ENCODE peak calls at places on chromosomes 3 and 15, in nine cellular contexts. M, O, E, J, P, D, L, W and B are unnamed samples. For H3K9me3, the result is how much of the 10 kb centered on the place peaks cover.

GRCh38 chr3:65960087-65960486 is 78.6 kb downstream of the MAGI1 start:
- DNase-seq in M (no peak), O (no peak), E (no peak), J (no peak), P (no peak), D (no peak), L (no peak), W (no peak), B (no peak)

GRCh38 chr3:94061297-94061696 is 1.4 kb downstream of the DHFR2 start:
- DNase-seq in M (peak), O (no peak), E (no peak), J (no peak), P (no peak), D (no peak), L (no peak), W (no peak), B (no peak)

GRCh38 chr3:42831321-42831713 is 22.1 kb downstream of the ACKR2 start:
- DNase-seq in M (no peak), O (peak), E (peak), J (peak), P (peak), D (peak), L (peak), W (peak), B (peak)

GRCh38 chr15:62272290-62272689 is 107.2 kb upstream of the C2CD4B start:
- DNase-seq in M (no peak), O (no peak), E (no peak), J (no peak), P (no peak), D (no peak), L (no peak), W (no peak), B (no peak)

GRCh38 chr15:84840741-84841429 is 23.7 kb downstream of the ALPK3 start:
- DNase-seq in M (peak), O (no peak), E (peak), J (peak), P (no peak), D (peak), L (no peak), W (peak), B (no peak)

GRCh38 chr15:44009056-44009455 is 182.3 kb downstream of the WDR76 start:
- DNase-seq in M (peak), O (no peak), E (peak), J (no peak), P (no peak), D (no peak), L (no peak), W (no peak), B (no peak)

GRCh38 chr15:67003586-67003985 is 61.8 kb upstream of the SMAD3 start:
- DNase-seq in M (peak), O (no peak), E (no peak), J (no peak), P (no peak), D (no peak), L (no peak), W (no peak), B (no peak)

GRCh38 chr15:52010633-52011595 is 8.1 kb upstream of the MAPK6 start:
- DNase-seq in M (peak), O (no peak), E (no peak), J (no peak), P (no peak), D (peak), L (no peak), W (no peak), B (no peak)

GRCh38 chr3:42025388-42026138 is 63.7 kb upstream of the ULK4 start:
- DNase-seq in M (no peak), O (peak), E (peak), J (peak), P (no peak), D (peak), L (peak), W (peak), B (peak)

GRCh38 chr3:115279939-115280338 is 132.9 kb upstream of the ZBTB20 start:
- DNase-seq in M (no peak), O (no peak), E (no peak), J (no peak), P (no peak), D (no peak), L (no peak), W (no peak), B (no peak)

GRCh38 chr3:184546252-184546651 is 15.3 kb upstream of the EPHB3 start:
- DNase-seq in M (no peak), O (peak), E (no peak), J (peak), P (no peak), D (no peak), L (no peak), W (peak), B (no peak)

GRCh38 chr15:59296181-59296617 is 76.5 kb downstream of the MYO1E start:
- DNase-seq in M (peak), O (no peak), E (peak), J (peak), P (no peak), D (no peak), L (no peak), W (no peak), B (no peak)

GRCh38 chr3:1578105-1578833 is 485.4 kb downstream of the CNTN6 start:
- DNase-seq in M (no peak), O (no peak), E (no peak), J (no peak), P (no peak), D (no peak), L (no peak), W (no peak), B (no peak)

GRCh38 chr3:160210799-160211221 is 14.4 kb upstream of the C3orf80 start:
- DNase-seq in M (peak), O (no peak), E (peak), J (no peak), P (no peak), D (no peak), L (no peak), W (no peak), B (no peak)

GRCh38 chr3:108433928-108434327 is 76.5 kb downstream of the MYH15 start:
- DNase-seq in M (no peak), O (no peak), E (no peak), J (no peak), P (no peak), D (no peak), L (no peak), W (no peak), B (no peak)

GRCh38 chr15:34942363-34942762 is 27.2 kb downstream of the AQR start:
- DNase-seq in M (no peak), O (no peak), E (peak), J (no peak), P (no peak), D (no peak), L (no peak), W (no peak), B (no peak)

GRCh38 chr3:52218953-52219650 is 6.3 kb downstream of the TLR9 start:
- DNase-seq in M (peak), O (peak), E (peak), J (no peak), P (no peak), D (peak), L (no peak), W (peak), B (no peak)

GRCh38 chr3:152445227-152445626 is 176.5 kb downstream of the MBNL1 start:
- DNase-seq in M (no peak), O (no peak), E (no peak), J (no peak), P (no peak), D (no peak), L (no peak), W (no peak), B (no peak)

GRCh38 chr3:48352546-48352945 is 19.1 kb upstream of the SPINK8 start:
- DNase-seq in M (no peak), O (no peak), E (no peak), J (no peak), P (no peak), D (no peak), L (no peak), W (no peak), B (no peak)

GRCh38 chr3:138509586-138509985 is 75.2 kb downstream of the ESYT3 start:
- DNase-seq in M (no peak), O (no peak), E (no peak), J (no peak), P (no peak), D (no peak), L (no peak), W (no peak), B (no peak)

GRCh38 chr3:63353383-63353782 is 75.3 kb downstream of the SYNPR start:
- DNase-seq in M (no peak), O (no peak), E (no peak), J (no peak), P (no peak), D (no peak), L (no peak), W (no peak), B (no peak)

GRCh38 chr3:126121074-126121473 is 37.1 kb upstream of the SLC41A3 start:
- DNase-seq in M (no peak), O (peak), E (no peak), J (no peak), P (no peak), D (no peak), L (no peak), W (no peak), B (peak)

DNA sequence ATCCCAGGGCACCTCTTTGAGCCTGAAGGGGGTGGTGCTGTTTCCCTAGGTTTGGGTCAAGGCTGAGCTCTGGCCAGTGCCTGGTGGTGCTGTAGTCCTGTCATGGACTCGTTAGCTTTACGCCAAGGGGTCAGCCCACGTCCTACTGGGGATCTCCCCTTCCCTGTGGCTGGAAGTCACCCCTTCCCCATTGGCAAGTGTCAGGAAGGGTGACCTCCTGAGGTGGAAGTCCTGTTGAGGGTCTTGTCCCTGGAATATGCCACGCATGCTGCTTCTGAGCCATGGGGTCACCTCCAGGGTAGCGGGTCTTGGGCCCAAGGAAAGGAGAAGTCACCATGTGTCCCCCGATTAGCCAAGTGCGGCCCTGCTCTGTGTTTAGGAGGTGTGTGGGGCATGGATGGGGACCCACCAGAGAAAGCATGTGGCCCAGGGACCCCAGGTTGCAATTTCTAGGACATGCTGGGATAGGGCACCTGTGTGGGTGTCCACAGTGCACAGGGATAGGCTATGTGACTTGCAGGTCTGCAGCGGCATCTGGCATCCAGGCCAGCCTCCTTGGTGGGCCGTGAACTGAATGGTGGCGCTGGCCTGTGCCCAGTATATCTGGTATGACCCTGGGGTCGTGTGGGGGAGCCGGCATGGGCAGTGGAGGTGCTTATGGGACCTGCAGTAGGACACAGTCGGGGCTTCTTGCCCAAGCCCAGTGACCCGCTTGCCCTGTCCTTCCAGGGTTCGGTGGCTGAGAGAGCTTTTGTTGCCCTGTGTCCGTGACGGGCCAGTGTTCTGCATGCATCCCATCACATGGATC is 226.7 kb downstream of the SNRPN start:
- DNase-seq in M (no peak), O (peak), E (no peak), J (peak), P (peak), D (no peak), L (no peak), W (peak), B (peak)
- H3K9me3 ChIP-seq in M (under half), O (half or more), E (under half), J (half or more), P (half or more), D (under half), L (under half), W (under half), B (under half)

GRCh38 chr15:31373096-31373865 is 46.6 kb downstream of the KLF13 start:
- DNase-seq in M (no peak), O (peak), E (no peak), J (no peak), P (no peak), D (peak), L (no peak), W (no peak), B (peak)
- H3K27ac ChIP-seq in M (no peak), O (peak), E (no peak), J (peak), P (peak), D (peak), L (no peak), W (peak), B (no peak)

GRCh38 chr3:128994581-128995161 is 795 bp upstream of the CFAP92 start:
- DNase-seq in M (no peak), O (no peak), E (no peak), J (no peak), P (no peak), D (no peak), L (no peak), W (no peak), B (no peak)
- H3K4me3 ChIP-seq in M (peak), O (no peak), E (no peak), J (peak), P (peak), D (no peak), L (no peak), W (peak), B (no peak)

GRCh38 chr15:25597576-25597975 is 158.8 kb upstream of the UBE3A start:
- DNase-seq in M (no peak), O (no peak), E (no peak), J (no peak), P (no peak), D (no peak), L (no peak), W (no peak), B (no peak)
- H3K9me3 ChIP-seq in M (under half), O (under half), E (under half), J (under half), P (under half), D (under half), L (under half), W (under half), B (under half)

GRCh38 chr15:100669260-100669659 is 66.9 kb downstream of the ASB7 start:
- DNase-seq in M (no peak), O (peak), E (no peak), J (no peak), P (no peak), D (no peak), L (no peak), W (no peak), B (no peak)

GRCh38 chr15:100667405-100668320 is 65.3 kb downstream of the ASB7 start:
- DNase-seq in M (no peak), O (no peak), E (no peak), J (no peak), P (no peak), D (no peak), L (no peak), W (no peak), B (peak)

GRCh38 chr15:100665570-100665969 is 63.2 kb downstream of the ASB7 start:
- DNase-seq in M (no peak), O (no peak), E (no peak), J (no peak), P (no peak), D (no peak), L (no peak), W (no peak), B (no peak)

GRCh38 chr15:100670505-100671021 is 68.2 kb downstream of the ASB7 start:
- DNase-seq in M (no peak), O (peak), E (no peak), J (no peak), P (no peak), D (no peak), L (no peak), W (no peak), B (no peak)

DNA sequence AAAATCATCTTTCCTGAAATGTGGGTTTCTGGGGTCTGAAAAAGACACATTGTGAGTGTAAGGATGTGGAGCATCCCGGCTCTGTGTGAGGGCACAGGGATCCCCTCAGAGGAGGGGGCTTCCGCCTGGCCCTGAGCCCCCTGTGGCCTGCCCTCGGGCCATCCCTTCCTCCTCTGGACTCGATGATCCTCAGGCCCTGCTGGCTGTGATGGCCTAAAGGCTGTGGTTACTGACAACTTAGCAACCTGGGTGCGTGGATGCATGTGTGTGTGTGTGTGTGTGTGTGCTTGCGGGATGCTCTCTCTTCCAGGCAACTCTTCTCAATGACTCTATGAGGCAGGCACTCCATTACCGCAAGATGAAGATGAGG is 65.9 kb downstream of the ASB7 start:
- DNase-seq in M (no peak), O (no peak), E (no peak), J (no peak), P (no peak), D (no peak), L (no peak), W (no peak), B (no peak)
- H3K27ac ChIP-seq in M (no peak), O (no peak), E (no peak), J (no peak), P (no peak), D (no peak), L (no peak), W (no peak), B (peak)

GRCh38 chr3:58536501-58537411 is at the start of gene ACOX2:
- DNase-seq in M (no peak), O (no peak), E (peak), J (peak), P (no peak), D (peak), L (peak), W (peak), B (peak)
- H3K4me3 ChIP-seq in M (no peak), O (peak), E (no peak), J (peak), P (no peak), D (peak), L (peak), W (peak), B (peak)

GRCh38 chr15:99589801-99590200 is 24.0 kb downstream of the MEF2A start:
- DNase-seq in M (no peak), O (no peak), E (no peak), J (no peak), P (no peak), D (no peak), L (no peak), W (no peak), B (no peak)

GRCh38 chr15:99592135-99592845 is 26.5 kb downstream of the MEF2A start:
- DNase-seq in M (no peak), O (no peak), E (peak), J (no peak), P (no peak), D (no peak), L (no peak), W (no peak), B (no peak)

GRCh38 chr15:99590913-99591646 is 25.3 kb downstream of the MEF2A start:
- DNase-seq in M (no peak), O (no peak), E (no peak), J (no peak), P (no peak), D (no peak), L (no peak), W (no peak), B (no peak)

GRCh38 chr15:99594916-99595315 is 29.1 kb downstream of the MEF2A start:
- DNase-seq in M (no peak), O (no peak), E (no peak), J (no peak), P (no peak), D (no peak), L (no peak), W (no peak), B (no peak)

GRCh38 chr15:99593070-99593469 is 27.3 kb downstream of the MEF2A start:
- DNase-seq in M (no peak), O (no peak), E (no peak), J (no peak), P (no peak), D (no peak), L (no peak), W (no peak), B (no peak)
- H3K9me3 ChIP-seq in M (under half), O (under half), E (under half), J (under half), P (under half), D (under half), L (under half), W (under half), B (under half)